ENCODE peak calls at places on chromosomes 16 and 17, in eight cellular contexts. F is EL; A is activated CD8-positive, alpha-beta memory T cell treated with anti-CD3 and anti-CD28 coated beads for 1 hour; Q is activated CD4-positive, alpha-beta T cell treated with anti-CD3 and anti-CD28 coated beads, Interleukin-2, amount 50 U/mL, for 48 hours; S is ureter; G is NCI-H2171 treated with DMSO at 0.1 percent for 48 hours; V is stimulated activated CD4-positive, alpha-beta T cell treated with anti-CD3 and anti-CD28 coated beads, Interleukin-15, amount 100 ng/mL, for 24 hours; Y is omental fat pad. J is an unnamed sample.

GRCh38 chr17:60639019-60639330 is 38.7 kb upstream of the BCAS3 start:
- DNase-seq in F (no peak), A (no peak), Q (no peak), S (no peak), G (no peak), V (no peak), Y (no peak), J (no peak)

GRCh38 chr17:73393381-73393780 is 81.6 kb upstream of the CDC42EP4 start:
- DNase-seq in F (no peak), A (no peak), Q (no peak), S (no peak), G (no peak), V (no peak), Y (no peak), J (peak; percentile 74)

GRCh38 chr17:19021622-19022083 is 17.1 kb upstream of the FAM83G start:
- DNase-seq in F (no peak), A (no peak), Q (peak; percentile 61), S (no peak), G (no peak), V (peak; percentile 64), Y (no peak), J (no peak)

GRCh38 chr16:53821957-53822625 is 118.1 kb downstream of the FTO start:
- DNase-seq in F (peak; percentile 88), A (no peak), Q (no peak), S (no peak), G (no peak), V (no peak), Y (no peak), J (peak; percentile 31)

GRCh38 chr17:41559548-41559947 is 12.3 kb downstream of the KRT9 start:
- DNase-seq in F (peak; percentile 51), A (no peak), Q (no peak), S (no peak), G (no peak), V (no peak), Y (no peak), J (no peak)

GRCh38 chr17:12727881-12728280 is 61.4 kb upstream of the ARHGAP44 start:
- DNase-seq in F (peak; percentile 37), A (no peak), Q (no peak), S (no peak), G (no peak), V (no peak), Y (no peak), J (no peak)

GRCh38 chr16:83842755-83843507 is 35.2 kb downstream of the HSBP1 start:
- DNase-seq in F (no peak), A (no peak), Q (no peak), S (peak; percentile 29), G (peak; percentile 24), V (no peak), Y (no peak), J (no peak)

GRCh38 chr17:58032691-58033415 is 25.8 kb upstream of the SRSF1 start:
- DNase-seq in F (no peak), A (no peak), Q (no peak), S (no peak), G (no peak), V (no peak), Y (no peak), J (no peak)

GRCh38 chr16:70696952-70697600 is 11.2 kb upstream of the MTSS2 start:
- DNase-seq in F (peak; percentile 88), A (no peak), Q (no peak), S (peak; percentile 90), G (no peak), V (no peak), Y (no peak), J (no peak)

GRCh38 chr16:4692460-4693295 is 684 bp upstream of the NUDT16L1 start:
- DNase-seq in F (no peak), A (no peak), Q (no peak), S (no peak), G (no peak), V (no peak), Y (no peak), J (peak; percentile 92)

GRCh38 chr17:1000597-1001490 is 3.9 kb downstream of the TIMM22 start:
- DNase-seq in F (peak; percentile 92), A (no peak), Q (no peak), S (no peak), G (peak; percentile 76), V (no peak), Y (no peak), J (peak; percentile 79)

GRCh38 chr16:1494711-1495110 is 1.6 kb downstream of the TELO2 start:
- DNase-seq in F (no peak), A (no peak), Q (no peak), S (no peak), G (no peak), V (no peak), Y (no peak), J (no peak)

GRCh38 chr17:14228903-14229302 is 7.8 kb downstream of the CDRT15 start:
- DNase-seq in F (peak; percentile 75), A (no peak), Q (no peak), S (no peak), G (no peak), V (no peak), Y (no peak), J (peak; percentile 60)

GRCh38 chr16:4695473-4696171 is 2.3 kb downstream of the NUDT16L1 start:
- DNase-seq in F (no peak), A (no peak), Q (no peak), S (no peak), G (no peak), V (no peak), Y (no peak), J (peak; percentile 81)

GRCh38 chr17:65054602-65055001 is 1.9 kb downstream of the GNA13 start:
- DNase-seq in F (peak; percentile 33), A (no peak), Q (no peak), S (no peak), G (no peak), V (no peak), Y (no peak), J (no peak)

GRCh38 chr17:78387982-78388941 is 9.8 kb downstream of the PGS1 start:
- DNase-seq in F (no peak), A (no peak), Q (no peak), S (no peak), G (no peak), V (no peak), Y (no peak), J (peak; percentile 25)

GRCh38 chr16:16073884-16074781 is 124.7 kb downstream of the ABCC1 start:
- DNase-seq in F (peak; percentile 97), A (no peak), Q (no peak), S (no peak), G (no peak), V (no peak), Y (no peak), J (peak; percentile 89)

GRCh38 chr17:7439462-7440112 is at the start of gene FGF11:
- DNase-seq in F (no peak), A (no peak), Q (peak; percentile 13), S (no peak), G (no peak), V (peak; percentile 25), Y (no peak), J (peak; percentile 59)

GRCh38 chr16:48479955-48480354 is 94.7 kb upstream of the SIAH1 start:
- DNase-seq in F (no peak), A (no peak), Q (no peak), S (no peak), G (no peak), V (no peak), Y (no peak), J (no peak)

GRCh38 chr17:40517286-40517662 is 15.9 kb upstream of the TNS4 start:
- DNase-seq in F (no peak), A (no peak), Q (no peak), S (no peak), G (no peak), V (no peak), Y (no peak), J (no peak)

GRCh38 chr17:78977992-78978973 is 1.4 kb downstream of the LGALS3BP start:
- DNase-seq in F (no peak), A (no peak), Q (no peak), S (no peak), G (no peak), V (no peak), Y (no peak), J (peak; percentile 62)

GRCh38 chr17:75572713-75573539 is 14.7 kb upstream of the MYO15B start:
- DNase-seq in F (no peak), A (no peak), Q (no peak), S (no peak), G (no peak), V (no peak), Y (no peak), J (no peak)

GRCh38 chr17:4920351-4921048 is 11.6 kb upstream of the GP1BA start:
- DNase-seq in F (peak; percentile 28), A (no peak), Q (no peak), S (no peak), G (no peak), V (no peak), Y (no peak), J (no peak)

GRCh38 chr17:7668482-7668881 is 17.8 kb downstream of the ATP1B2 start:
- DNase-seq in F (no peak), A (no peak), Q (no peak), S (no peak), G (no peak), V (no peak), Y (no peak), J (no peak)